ENCODE peak calls at places on chromosome 12, in eight cellular contexts. L, M, G, J, W, C, K and E are unnamed samples.

GRCh38 chr12:124510301-124510970 is 57.0 kb downstream of the NCOR2 start:
- DNase-seq in J (no peak), W (peak), L (peak), K (no peak), G (no peak), C (no peak), M (no peak), E (no peak)

GRCh38 chr12:89497467-89497866 is 27.1 kb downstream of the GALNT4 start:
- DNase-seq in W (no peak), C (no peak), M (no peak), L (no peak), G (no peak), K (no peak), J (no peak), E (no peak)

GRCh38 chr12:96155181-96155580 is 39.0 kb upstream of the ELK3 start:
- DNase-seq in L (no peak), G (no peak), M (no peak), W (no peak), J (no peak), K (no peak), C (no peak), E (no peak)

GRCh38 chr12:5768171-5768879 is 176.7 kb downstream of the ANO2 start:
- DNase-seq in W (no peak), M (no peak), L (no peak), J (no peak), C (no peak), K (no peak), G (no peak), E (peak)

GRCh38 chr12:110102255-110102654 is 21.9 kb upstream of the IFT81 start:
- DNase-seq in J (no peak), L (no peak), W (peak), M (peak), K (no peak), G (no peak), C (peak), E (peak)

GRCh38 chr12:6038160-6038559 is 86.3 kb downstream of the VWF start:
- DNase-seq in G (no peak), L (peak), W (peak), M (no peak), K (peak), C (peak), J (no peak), E (peak)

GRCh38 chr12:116142936-116143882 is 134.3 kb downstream of the MED13L start:
- DNase-seq in W (peak), J (no peak), G (no peak), K (no peak), M (no peak), L (no peak), C (no peak), E (no peak)

GRCh38 chr12:102960766-102961487 is 3.5 kb downstream of the ASCL1 start:
- DNase-seq in K (no peak), M (no peak), L (no peak), C (no peak), G (no peak), W (no peak), J (no peak), E (no peak)

GRCh38 chr12:6708968-6709394 is 8.4 kb upstream of the PIANP start:
- DNase-seq in L (no peak), C (no peak), W (no peak), M (no peak), K (no peak), G (no peak), J (no peak), E (no peak)